ENCODE peak calls at places on chromosome 7, in four cellular contexts. V, Q, F and L are unnamed samples. For H3K27me3, the result is how much of the 10 kb centered on the place peaks cover.

GRCh38 chr7:131190146-131190545 is 137.5 kb upstream of the MKLN1 start:
- DNase-seq in V (peak), Q (no peak), F (no peak), L (no peak)

GRCh38 chr7:28840515-28841125 is 117.5 kb downstream of the TRIL start:
- DNase-seq in V (peak), Q (no peak), F (no peak), L (no peak)

GRCh38 chr7:117281562-117281961 is 41.3 kb downstream of the WNT2 start:
- DNase-seq in V (no peak), Q (no peak), F (no peak), L (no peak)

GRCh38 chr7:41161188-41161587 is 541.7 kb downstream of the INHBA start:
- DNase-seq in V (no peak), Q (no peak), F (no peak), L (no peak)

GRCh38 chr7:81120803-81121202 is 202.0 kb upstream of the SEMA3C start:
- DNase-seq in V (no peak), Q (no peak), F (no peak), L (no peak)

GRCh38 chr7:75914655-75915415 is at the start of gene POR:
- DNase-seq in V (peak), Q (peak), F (peak), L (peak)

GRCh38 chr7:53426145-53426750 is 390.8 kb downstream of the POM121L12 start:
- DNase-seq in V (no peak), Q (no peak), F (no peak), L (no peak)

GRCh38 chr7:107078517-107078966 is 34.0 kb downstream of the PRKAR2B start:
- DNase-seq in V (no peak), Q (no peak), F (no peak), L (no peak)

GRCh38 chr7:138889566-138889965 is 91.6 kb upstream of the ATP6V0A4 start:
- DNase-seq in V (no peak), Q (no peak), F (no peak), L (no peak)

GRCh38 chr7:123522061-123522460 is 12.3 kb downstream of the IQUB start:
- DNase-seq in V (peak), Q (no peak), F (no peak), L (no peak)

GRCh38 chr7:143434660-143435059 is 8.6 kb upstream of the TAS2R60 start:
- DNase-seq in V (no peak), Q (no peak), F (no peak), L (peak)

GRCh38 chr7:112347088-112347487 is 103.2 kb upstream of the IFRD1 start:
- DNase-seq in V (no peak), Q (no peak), F (no peak), L (no peak)

GRCh38 chr7:77349141-77349540 is 67.0 kb downstream of the GSAP start:
- DNase-seq in V (no peak), Q (no peak), F (no peak), L (no peak)

GRCh38 chr7:114988755-114989154 is 66.9 kb downstream of the MDFIC start:
- DNase-seq in V (peak), Q (no peak), F (no peak), L (peak)

GRCh38 chr7:28419717-28420116 is 7.4 kb downstream of the CREB5 start:
- DNase-seq in V (peak), Q (no peak), F (no peak), L (peak)

GRCh38 chr7:70785427-70785826 is 346.5 kb upstream of the GALNT17 start:
- DNase-seq in V (peak), Q (no peak), F (no peak), L (no peak)

GRCh38 chr7:44411306-44411705 is 79.2 kb downstream of the NUDCD3 start:
- DNase-seq in V (no peak), Q (no peak), F (no peak), L (no peak)

GRCh38 chr7:128890306-128891109 is 20.0 kb downstream of the KCP start:
- DNase-seq in V (peak), Q (no peak), F (no peak), L (peak)

GRCh38 chr7:64876792-64877713 is 26.0 kb upstream of the ZNF273 start:
- DNase-seq in V (no peak), Q (no peak), F (peak), L (no peak)

GRCh38 chr7:50640779-50641178 is 75.6 kb upstream of the DDC start:
- DNase-seq in V (no peak), Q (no peak), F (no peak), L (no peak)

GRCh38 chr7:90968871-90969270 is 295.4 kb upstream of the FZD1 start:
- DNase-seq in V (no peak), Q (no peak), F (no peak), L (no peak)

GRCh38 chr7:16028103-16028502 is 341.6 kb upstream of the MEOX2 start:
- DNase-seq in V (peak), Q (no peak), F (no peak), L (no peak)

GRCh38 chr7:91913612-91914011 is 27.1 kb upstream of the AKAP9 start:
- DNase-seq in V (peak), Q (no peak), F (no peak), L (peak)

GRCh38 chr7:106858618-106859532 is 6.2 kb upstream of the PIK3CG start:
- DNase-seq in V (no peak), Q (no peak), F (no peak), L (peak)

GRCh38 chr7:2834748-2835441 is 9.2 kb downstream of the GNA12 start:
- DNase-seq in V (no peak), Q (no peak), F (no peak), L (no peak)

GRCh38 chr7:75958802-75959543 is 35.4 kb downstream of the TMEM120A start:
- DNase-seq in V (no peak), Q (no peak), F (no peak), L (no peak)

GRCh38 chr7:67512481-67512880 is 515.8 kb downstream of the TYW1 start:
- DNase-seq in V (no peak), Q (no peak), F (no peak), L (no peak)

GRCh38 chr7:23746629-23747028 is 36.6 kb downstream of the STK31 start:
- DNase-seq in V (no peak), Q (no peak), F (no peak), L (no peak)

GRCh38 chr7:33952824-33953223 is 47.5 kb downstream of the BMPER start:
- DNase-seq in V (peak), Q (no peak), F (no peak), L (no peak)

GRCh38 chr7:82740246-82740848 is 296.8 kb upstream of the CACNA2D1 start:
- DNase-seq in V (peak), Q (no peak), F (no peak), L (peak)

GRCh38 chr7:85023066-85023687 is 163.7 kb downstream of the SEMA3D start:
- DNase-seq in V (peak), Q (no peak), F (peak), L (no peak)

GRCh38 chr7:3461923-3462322 is 160.9 kb downstream of the SDK1 start:
- DNase-seq in V (no peak), Q (no peak), F (peak), L (no peak)

GRCh38 chr7:73330772-73331171 is 2.8 kb downstream of the FKBP6 start:
- DNase-seq in V (no peak), Q (no peak), F (no peak), L (no peak)

GRCh38 chr7:121960678-121961461 is 87.9 kb downstream of the PTPRZ1 start:
- DNase-seq in V (peak), Q (no peak), F (no peak), L (peak)

GRCh38 chr7:962401-963081 is 8.1 kb upstream of the ADAP1 start:
- DNase-seq in V (no peak), Q (no peak), F (no peak), L (no peak)

DNA sequence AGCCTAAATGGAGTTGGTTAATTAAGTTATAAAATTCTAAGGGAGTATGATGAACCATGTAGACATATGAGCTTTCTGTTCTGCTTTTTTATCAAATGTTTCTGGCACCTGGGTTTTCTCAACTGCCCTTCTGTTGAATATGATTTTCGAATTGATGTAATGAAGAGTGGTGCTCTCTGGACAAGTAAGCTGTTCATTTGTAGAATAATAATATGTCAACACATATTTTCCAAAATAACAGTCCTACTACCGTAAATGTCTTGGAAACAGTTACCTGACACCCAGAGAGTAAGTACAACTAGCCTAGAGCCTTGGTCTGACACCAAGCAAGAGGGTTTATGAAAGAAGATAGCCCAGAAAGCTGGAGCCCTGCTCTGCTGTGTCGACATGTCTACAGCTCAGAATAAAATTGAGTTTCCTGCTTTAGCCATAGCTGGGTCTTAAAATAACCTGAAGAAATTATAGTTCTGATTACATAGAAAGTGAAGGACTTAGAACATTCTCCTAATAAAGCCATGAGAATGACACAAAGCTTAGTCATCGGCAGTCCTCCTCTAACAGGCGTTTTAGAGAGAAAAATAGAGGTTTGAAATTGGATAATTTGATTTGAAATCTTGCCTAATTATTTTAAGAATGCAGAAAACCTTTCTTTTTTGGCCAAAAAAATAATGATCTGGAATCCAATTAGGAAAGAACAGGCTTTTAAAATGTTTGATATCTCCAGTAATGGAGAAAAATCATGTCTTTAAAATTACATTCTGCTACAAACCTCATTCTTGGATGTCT is 25.1 kb downstream of the HDAC9 start:
- DNase-seq in V (peak), Q (no peak), F (no peak), L (no peak)
- H3K4me3 ChIP-seq in V (peak), Q (peak), F (no peak), L (no peak)

GRCh38 chr7:30727061-30727945 is 24.6 kb upstream of the INMT start:
- DNase-seq in V (peak), Q (no peak), F (peak), L (no peak)

GRCh38 chr7:30729642-30730041 is 22.3 kb upstream of the INMT start:
- DNase-seq in V (no peak), Q (no peak), F (no peak), L (no peak)

GRCh38 chr7:30723776-30724175 is 28.2 kb upstream of the INMT start:
- DNase-seq in V (no peak), Q (no peak), F (no peak), L (no peak)

GRCh38 chr7:30728591-30729100 is 23.3 kb upstream of the INMT start:
- DNase-seq in V (no peak), Q (no peak), F (no peak), L (no peak)

DNA sequence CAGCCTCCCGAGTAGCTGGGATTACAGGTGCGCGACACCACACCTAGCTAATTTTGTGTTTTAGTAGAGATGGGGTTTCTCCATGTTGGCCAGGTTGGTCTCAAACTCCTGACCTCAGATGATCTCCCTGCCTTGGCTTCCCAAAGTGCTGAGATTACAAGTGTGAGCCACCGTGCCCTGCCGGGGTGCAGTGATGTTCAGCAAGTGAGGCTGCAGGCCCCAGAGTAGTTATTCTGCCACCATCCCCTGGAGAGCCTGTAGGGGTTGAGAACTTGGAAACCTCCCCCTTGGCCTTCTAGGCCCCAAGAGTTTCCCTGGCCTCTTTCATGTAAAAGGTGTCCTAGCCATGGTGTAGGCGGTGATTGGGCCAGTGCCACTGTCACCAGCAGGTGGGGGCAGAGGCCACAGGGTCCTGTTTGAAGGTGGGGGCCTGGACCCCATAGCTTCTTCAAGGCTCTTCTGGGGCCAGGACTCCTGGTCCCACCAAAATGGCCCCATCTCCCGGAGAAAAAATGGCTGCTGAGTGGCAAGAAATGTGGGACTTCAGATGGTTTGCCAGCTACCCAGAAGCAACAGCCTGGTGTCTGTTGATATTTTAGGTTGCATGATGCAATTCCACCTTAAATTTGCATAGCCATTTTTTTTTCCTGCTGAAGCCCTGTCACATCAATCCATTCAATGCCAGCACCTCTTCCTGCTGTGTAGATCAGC is 25.5 kb upstream of the INMT start:
- DNase-seq in V (no peak), Q (no peak), F (no peak), L (no peak)
- H3K27me3 ChIP-seq in V (half or more), Q (under half), F (under half), L (under half)

GRCh38 chr7:18495412-18496335 is at the start of gene HDAC9:
- DNase-seq in V (peak), Q (no peak), F (no peak), L (peak)

GRCh38 chr7:18497800-18498199 is 2.3 kb downstream of the HDAC9 start:
- DNase-seq in V (no peak), Q (no peak), F (no peak), L (no peak)

GRCh38 chr7:18498327-18498726 is 2.8 kb downstream of the HDAC9 start:
- DNase-seq in V (no peak), Q (no peak), F (no peak), L (no peak)

GRCh38 chr7:18496336-18496700 is 769 bp downstream of the HDAC9 start:
- DNase-seq in V (peak), Q (no peak), F (no peak), L (no peak)

GRCh38 chr7:18497082-18497481 is 1.5 kb downstream of the HDAC9 start:
- DNase-seq in V (no peak), Q (no peak), F (no peak), L (no peak)
- H3K4me3 ChIP-seq in V (no peak), Q (peak), F (no peak), L (no peak)

GRCh38 chr7:148347981-148348380 is 242.6 kb upstream of the C7orf33 start:
- DNase-seq in V (no peak), Q (no peak), F (no peak), L (no peak)
- H3K27me3 ChIP-seq in V (under half), Q (under half), F (under half), L (under half)

DNA sequence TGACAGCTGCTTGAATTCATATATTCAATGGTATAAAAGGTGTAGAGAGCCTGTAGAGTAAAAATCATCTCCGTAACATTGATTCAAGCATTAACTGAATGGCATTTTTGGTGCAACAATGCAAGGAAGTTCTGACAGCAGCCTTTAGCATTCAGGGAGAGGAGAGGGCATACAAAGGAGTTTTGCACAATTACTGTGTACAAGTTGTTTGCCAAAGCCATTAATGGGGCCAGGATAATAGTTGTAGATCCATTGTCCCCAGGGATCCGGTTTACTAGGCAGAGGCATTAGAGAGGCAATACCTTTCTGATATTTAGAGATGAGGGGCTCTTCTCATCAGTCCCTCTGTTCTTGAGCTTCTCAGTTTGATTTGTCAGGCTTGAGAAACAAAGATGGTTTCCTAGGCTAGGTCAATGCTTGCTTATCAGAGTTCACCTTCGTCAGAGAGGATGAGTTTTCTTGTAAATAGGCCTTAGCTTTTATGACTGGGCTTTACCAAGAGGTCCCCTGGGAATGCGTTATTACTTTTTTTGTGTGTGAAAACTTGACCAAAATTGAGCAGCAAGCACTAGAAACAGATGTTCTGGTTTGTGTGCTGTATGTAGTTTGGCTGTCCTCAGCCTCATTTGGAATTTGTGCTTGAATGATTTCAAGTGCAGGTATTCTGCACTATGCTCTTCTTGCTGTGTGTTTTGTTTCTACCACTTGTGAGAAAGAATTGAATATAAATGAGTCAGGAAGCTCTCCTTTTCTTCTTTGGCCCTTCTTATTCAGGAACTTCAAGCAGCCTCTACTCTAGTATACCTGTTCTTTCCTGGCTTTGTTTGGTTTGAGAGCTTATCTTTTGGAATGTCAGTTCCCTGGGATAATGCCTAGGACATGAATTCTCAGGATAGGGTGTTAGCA is 32.0 kb downstream of the SND1 start:
- DNase-seq in V (no peak), Q (no peak), F (no peak), L (no peak)
- H3K4me3 ChIP-seq in V (no peak), Q (no peak), F (no peak), L (no peak)

DNA sequence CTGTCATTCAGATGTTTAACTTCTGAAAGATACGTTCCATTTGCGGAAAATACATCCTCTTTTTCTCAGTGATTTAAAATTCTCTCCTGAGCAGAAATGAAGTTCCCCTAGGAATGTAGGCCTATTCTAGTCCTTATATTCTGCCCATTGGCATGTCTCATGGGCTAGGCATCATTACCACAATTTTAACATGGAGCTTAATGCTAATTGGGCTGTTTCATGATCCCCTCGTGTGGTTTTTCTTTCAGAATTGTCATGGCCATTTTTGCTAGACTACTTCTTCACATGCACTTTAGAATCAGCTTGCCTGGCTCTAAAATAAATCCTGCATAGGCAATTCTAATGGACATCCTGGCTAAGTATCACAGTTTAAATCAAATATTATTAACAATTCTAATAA is 1.0 kb downstream of the TMEM176B start:
- DNase-seq in V (no peak), Q (no peak), F (no peak), L (no peak)
- H3K27me3 ChIP-seq in V (under half), Q (under half), F (under half), L (under half)